ENCODE peak calls at places on chromosomes 16 and 17, in ten cellular contexts. I, X, F, K, U, N, O, Y, M and R are unnamed samples.

GRCh38 chr16:74586948-74587347 is 20.0 kb downstream of the GLG1 start:
- DNase-seq in I (no peak), X (no peak), F (no peak), K (no peak), U (no peak), N (no peak), O (no peak), Y (no peak), M (no peak), R (no peak)

GRCh38 chr17:37506678-37507077 is 17.0 kb downstream of the DUSP14 start:
- DNase-seq in I (peak), X (no peak), F (peak), K (no peak), U (peak), N (peak), O (peak), Y (no peak), M (no peak), R (no peak)

GRCh38 chr17:46020023-46020735 is 21.1 kb downstream of the STH start:
- DNase-seq in I (no peak), X (no peak), F (no peak), K (no peak), U (no peak), N (peak), O (no peak), Y (no peak), M (peak), R (peak)

GRCh38 chr17:57530026-57530425 is 215.1 kb downstream of the CCDC182 start:
- DNase-seq in I (no peak), X (no peak), F (peak), K (no peak), U (no peak), N (no peak), O (no peak), Y (no peak), M (no peak), R (no peak)

GRCh38 chr16:3480901-3481695 is 14.2 kb downstream of the C16orf90 start:
- DNase-seq in I (no peak), X (no peak), F (no peak), K (no peak), U (no peak), N (no peak), O (no peak), Y (no peak), M (no peak), R (no peak)

GRCh38 chr17:8867361-8867981 is at the start of gene PIK3R6:
- DNase-seq in I (no peak), X (no peak), F (no peak), K (no peak), U (no peak), N (no peak), O (no peak), Y (no peak), M (peak), R (no peak)

GRCh38 chr17:2484876-2485275 is 26.8 kb downstream of the METTL16 start:
- DNase-seq in I (peak), X (peak), F (no peak), K (no peak), U (no peak), N (no peak), O (no peak), Y (no peak), M (no peak), R (no peak)

GRCh38 chr16:17224859-17225258 is 245.9 kb downstream of the XYLT1 start:
- DNase-seq in I (no peak), X (peak), F (no peak), K (no peak), U (no peak), N (no peak), O (no peak), Y (peak), M (peak), R (peak)

GRCh38 chr17:10631048-10631700 is 25.9 kb downstream of the MYH3 start:
- DNase-seq in I (peak), X (no peak), F (peak), K (no peak), U (no peak), N (peak), O (no peak), Y (no peak), M (peak), R (no peak)